ENCODE peak calls at places on chromosomes 7 and 10, in eight cellular contexts. G is foreskin keratinocyte; T is naive thymus-derived CD8-positive, alpha-beta T cell; U is HFF-Myc; Q is brain microvascular endothelial cell; O is NCI-H1105; B is AG04449; N is NCI-H1694. C is an unnamed sample.
A peak's percentile ranks its signal among the peaks of the same experiment; 100 is the strongest.

GRCh38 chr7:30642789-30643188 is 39.5 kb downstream of the CRHR2 start:
- DNase-seq in G (no peak), B (no peak), Q (no peak), U (no peak), N (no peak), T (no peak), O (no peak), C (no peak)

GRCh38 chr10:101092742-101093386 is 31.1 kb downstream of the KAZALD1 start:
- DNase-seq in O (no peak), G (no peak), B (no peak), T (no peak), N (no peak), U (no peak), Q (no peak), C (no peak)

GRCh38 chr7:96837583-96837982 is 127.9 kb upstream of the SEM1 start:
- DNase-seq in O (no peak), Q (no peak), G (no peak), B (no peak), U (no peak), T (no peak), N (no peak), C (no peak)

GRCh38 chr10:93762979-93763391 is 5.2 kb downstream of the LGI1 start:
- DNase-seq in B (no peak), Q (no peak), G (peak; percentile 19), U (no peak), T (no peak), N (no peak), O (no peak), C (no peak)

GRCh38 chr7:22137026-22137425 is 191.3 kb upstream of the CDCA7L start:
- DNase-seq in B (peak; percentile 50), N (no peak), U (no peak), T (no peak), G (no peak), O (no peak), Q (no peak), C (peak; percentile 21)

GRCh38 chr10:71358292-71358691 is 38.4 kb upstream of the CDH23 start:
- DNase-seq in U (no peak), B (no peak), N (no peak), T (no peak), G (no peak), O (no peak), Q (no peak), C (no peak)

GRCh38 chr10:8902926-8903325 is 848.4 kb downstream of the GATA3 start:
- DNase-seq in O (no peak), T (no peak), B (no peak), U (no peak), N (no peak), G (no peak), Q (no peak), C (no peak)

GRCh38 chr10:59709472-59710125 is at the start of gene SLC16A9:
- DNase-seq in T (no peak), B (no peak), U (peak; percentile 2), G (peak; percentile 32), Q (peak; percentile 22), O (peak; percentile 32), N (peak; percentile 26), C (peak; percentile 39)

GRCh38 chr7:27605689-27606269 is 56.9 kb downstream of the HIBADH start:
- DNase-seq in N (peak; percentile 24), U (peak; percentile 17), B (no peak), T (no peak), O (peak; percentile 18), G (no peak), Q (peak; percentile 41), C (peak; percentile 76)

GRCh38 chr7:158811461-158811860 is 17.8 kb downstream of the ESYT2 start:
- DNase-seq in T (no peak), N (no peak), G (peak; percentile 65), B (no peak), U (no peak), Q (peak; percentile 65), O (no peak), C (peak; percentile 22)

GRCh38 chr10:3948843-3949242 is 163.8 kb upstream of the KLF6 start:
- DNase-seq in O (no peak), Q (peak; percentile 88), G (peak; percentile 68), B (no peak), N (no peak), T (no peak), U (no peak), C (peak; percentile 75)

GRCh38 chr7:25954395-25954794 is 197.6 kb upstream of the NFE2L3 start:
- DNase-seq in U (no peak), B (no peak), G (no peak), O (no peak), N (no peak), T (no peak), Q (no peak), C (no peak)

GRCh38 chr10:88062798-88063472 is 199.5 kb downstream of the PTEN start:
- DNase-seq in O (no peak), Q (peak; percentile 34), T (no peak), G (no peak), B (no peak), N (no peak), U (no peak), C (peak; percentile 75)

C was measured in ELR.